ENCODE peak calls at places on chromosomes 5 and 9, in nine cellular contexts. L is AG10803; F is cardiac muscle cell; W is hippocampal formation; S is HT1080; T is stimulated activated CD4-positive, alpha-beta T cell treated with anti-CD3 and anti-CD28 coated beads, Interleukin-1b, Interleukin-23, amount 100 ng/mL, for 1 hour; J is psoas muscle; P is mesendoderm; O is left ventricle myocardium inferior. R is an unnamed sample.

GRCh38 chr5:168086736-168087135 is 204.7 kb upstream of the WWC1 start:
- DNase-seq in L (no peak), F (no peak), W (no peak), S (no peak), T (no peak), J (no peak), P (no peak), O (no peak), R (no peak)

GRCh38 chr5:112006721-112007120 is 249.7 kb upstream of the NREP start:
- DNase-seq in L (peak), F (no peak), W (no peak), S (peak), T (no peak), J (no peak), P (no peak), O (no peak), R (no peak)

GRCh38 chr9:129138476-129139232 is 27.4 kb downstream of the PTPA start:
- DNase-seq in L (peak), F (peak), W (no peak), S (peak), T (no peak), J (peak), P (no peak), O (peak), R (peak)

GRCh38 chr5:38500861-38501260 is 55.6 kb downstream of the LIFR start:
- DNase-seq in L (peak), F (no peak), W (no peak), S (peak), T (no peak), J (no peak), P (peak), O (no peak), R (no peak)

GRCh38 chr9:5626727-5627634 is 1.9 kb upstream of the RIC1 start:
- DNase-seq in L (peak), F (peak), W (peak), S (no peak), T (no peak), J (peak), P (peak), O (peak), R (no peak)

GRCh38 chr9:115733736-115734135 is 419.9 kb upstream of the PAPPA start:
- DNase-seq in L (peak), F (no peak), W (no peak), S (no peak), T (no peak), J (no peak), P (peak), O (no peak), R (no peak)

GRCh38 chr5:94856257-94856656 is 237.8 kb downstream of the SLF1 start:
- DNase-seq in L (no peak), F (no peak), W (no peak), S (no peak), T (no peak), J (no peak), P (no peak), O (no peak), R (no peak)

GRCh38 chr9:72365525-72366256 is 683 bp upstream of the ZFAND5 start:
- DNase-seq in L (peak), F (peak), W (peak), S (peak), T (peak), J (peak), P (peak), O (peak), R (peak)

GRCh38 chr9:93028448-93029006 is 30.0 kb upstream of the SUSD3 start:
- DNase-seq in L (no peak), F (no peak), W (no peak), S (peak), T (no peak), J (no peak), P (no peak), O (no peak), R (no peak)

GRCh38 chr5:133644000-133644865 is 31.9 kb upstream of the FSTL4 start:
- DNase-seq in L (no peak), F (no peak), W (no peak), S (no peak), T (no peak), J (no peak), P (no peak), O (no peak), R (no peak)

R was measured in pancreas.